ENCODE peak calls at places on chromosomes 7 and 10, in four cellular contexts. Z, K, V and Y are unnamed samples.
A peak's percentile ranks its signal among the peaks of the same experiment; 100 is the strongest.

GRCh38 chr10:108360187-108360586 is 1195.7 kb upstream of the SORCS1 start:
- DNase-seq in Z (no peak), K (peak; percentile 2), V (no peak), Y (no peak)

GRCh38 chr10:35335718-35336083 is 608 bp upstream of the CCNY start:
- DNase-seq in K (no peak), Z (no peak), V (no peak), Y (no peak)

GRCh38 chr7:2100278-2101205 is 132.2 kb downstream of the MAD1L1 start:
- DNase-seq in V (peak; percentile 69), Z (no peak), K (no peak), Y (peak; percentile 31)

GRCh38 chr7:154794147-154794780 is 208.7 kb downstream of the PAXIP1 start:
- DNase-seq in K (no peak), Z (peak; percentile 78), V (no peak), Y (no peak)

GRCh38 chr10:57218382-57218781 is 857.3 kb upstream of the ZWINT start:
- DNase-seq in V (no peak), Z (no peak), K (no peak), Y (no peak)

GRCh38 chr7:151868805-151869188 is 8.1 kb downstream of the PRKAG2 start:
- DNase-seq in Z (no peak), V (no peak), K (no peak), Y (no peak)

GRCh38 chr7:130372813-130373212 is 7.5 kb upstream of the CPA1 start:
- DNase-seq in Z (no peak), K (no peak), V (no peak), Y (no peak)

GRCh38 chr10:120508393-120508792 is 51.4 kb downstream of the PLPP4 start:
- DNase-seq in Z (no peak), V (no peak), K (no peak), Y (no peak)

GRCh38 chr10:28733647-28734046 is 56.3 kb downstream of the BAMBI start:
- DNase-seq in K (no peak), V (no peak), Z (no peak), Y (no peak)

GRCh38 chr7:68511281-68511680 is 1087.0 kb upstream of the AUTS2 start:
- DNase-seq in K (no peak), V (peak; percentile 59), Z (no peak), Y (no peak)

GRCh38 chr7:157140118-157140905 is 1.6 kb downstream of the UBE3C start:
- DNase-seq in Z (no peak), V (no peak), K (no peak), Y (no peak)

GRCh38 chr10:50610364-50610763 is 13.4 kb downstream of the SGMS1 start:
- DNase-seq in K (no peak), Z (no peak), V (no peak), Y (no peak)

GRCh38 chr10:62858364-62858763 is 42.2 kb upstream of the EGR2 start:
- DNase-seq in V (peak; percentile 10), K (peak; percentile 3), Z (no peak), Y (no peak)

DNA sequence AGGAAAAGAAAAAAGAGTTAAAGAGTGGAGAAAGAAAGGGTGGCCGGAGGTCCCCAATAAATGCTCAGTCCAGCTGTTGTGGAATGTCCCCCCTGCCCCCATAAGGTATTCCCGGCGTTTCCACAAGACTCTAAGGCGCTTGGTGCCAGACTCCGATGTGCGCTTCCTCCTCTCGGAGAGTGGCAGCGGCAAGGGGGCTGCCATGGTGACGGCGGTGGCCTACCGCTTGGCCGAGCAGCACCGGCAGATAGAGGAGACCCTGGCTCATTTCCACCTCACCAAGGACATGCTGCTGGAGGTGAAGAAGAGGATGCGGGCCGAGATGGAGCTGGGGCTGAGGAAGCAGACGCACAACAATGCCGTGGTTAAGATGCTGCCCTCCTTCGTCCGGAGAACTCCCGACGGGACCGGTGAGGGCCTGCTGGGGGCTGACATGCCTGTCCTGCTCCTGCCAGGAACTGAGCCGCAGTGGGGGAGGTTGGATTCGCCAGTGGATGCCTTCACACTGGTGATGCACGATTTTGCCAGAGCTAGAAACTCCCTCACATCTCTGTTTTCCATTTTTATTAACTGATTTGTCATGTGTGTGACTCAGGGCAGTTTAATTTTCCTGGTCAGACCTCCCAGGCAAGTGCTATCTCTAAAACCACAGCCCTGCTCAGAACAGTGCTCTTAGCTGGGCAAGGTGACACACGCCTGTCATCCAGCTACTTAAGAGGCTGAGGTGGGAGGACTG is 34.2 kb downstream of the TACR2 start:
- DNase-seq in K (peak; percentile 95), Z (no peak), V (no peak), Y (no peak)
- TF ChIP-seq RCOR1 in K (no peak), Z (no peak), V (no peak), Y (no peak)

GRCh38 chr10:78560393-78560688 is 508.4 kb upstream of the ZMIZ1 start:
- DNase-seq in K (no peak), V (no peak), Z (no peak), Y (no peak)
- TF ChIP-seq RCOR1 in K (no peak), V (no peak), Z (no peak), Y (no peak)

GRCh38 chr10:127756264-127756663 is 19.3 kb downstream of the FOXI2 start:
- DNase-seq in K (no peak), V (no peak), Z (no peak), Y (no peak)
- TF ChIP-seq RCOR1 in K (no peak), V (no peak), Z (no peak), Y (no peak)

GRCh38 chr7:557556-557877 is 37.9 kb upstream of the PDGFA start:
- DNase-seq in V (no peak), Z (no peak), K (no peak), Y (no peak)
- TF ChIP-seq RCOR1 in V (no peak), Z (no peak), K (no peak), Y (no peak)

DNA sequence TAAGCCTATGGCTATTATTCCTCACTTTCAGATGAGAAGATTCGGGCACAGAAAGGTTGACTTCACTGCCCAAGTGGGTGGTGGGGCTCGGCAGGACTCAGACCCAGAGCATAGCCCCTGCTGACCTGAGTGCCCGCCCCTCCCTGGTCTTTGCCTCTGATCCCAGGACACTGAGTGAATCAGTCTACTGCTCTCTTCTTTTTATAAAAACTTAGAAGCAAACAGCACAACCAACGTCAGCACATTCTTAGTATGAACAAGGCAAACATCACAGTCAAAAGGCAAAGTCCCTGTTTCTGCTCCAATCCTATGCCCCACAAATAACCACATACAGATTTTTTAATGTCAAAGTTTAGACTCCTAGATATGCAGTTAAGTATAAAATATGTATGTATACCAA is 237.8 kb downstream of the ZMYND11 start:
- DNase-seq in V (peak; percentile 53), Z (no peak), K (peak; percentile 47), Y (peak; percentile 49)
- TF ChIP-seq RCOR1 in V (no peak), Z (no peak), K (no peak), Y (no peak)